ENCODE peak calls at places on chromosomes 16 and 17, in eight cellular contexts. E is osteoblast, T is psoas muscle, S is uterus, R is PC-9, I is GM12865, G is AG10803, J is colonic mucosa. L is an unnamed sample.

GRCh38 chr17:58082870-58083490 is at the start of gene DYNLL2:
- DNase-seq in I (peak; percentile 93), T (peak; percentile 97), E (peak; percentile 100), R (peak; percentile 86), G (peak; percentile 89), S (peak; percentile 91), J (peak; percentile 95), L (peak; percentile 93)

GRCh38 chr17:72308744-72309395 is 188.1 kb downstream of the SOX9 start:
- DNase-seq in T (no peak), J (no peak), S (no peak), G (no peak), I (peak; percentile 39), R (no peak), E (no peak), L (no peak)

GRCh38 chr17:59972778-59973177 is 8.2 kb upstream of the RNFT1 start:
- DNase-seq in R (no peak), J (no peak), G (peak; percentile 22), E (no peak), T (no peak), I (no peak), S (no peak), L (peak; percentile 65)

GRCh38 chr16:28846933-28847273 is 755 bp upstream of the TUFM start:
- DNase-seq in R (no peak), I (peak; percentile 49), S (no peak), G (no peak), T (peak; percentile 50), J (no peak), E (no peak), L (no peak)

GRCh38 chr17:3903051-3903825 is 10.4 kb upstream of the CAMKK1 start:
- DNase-seq in S (no peak), I (no peak), R (no peak), G (no peak), E (peak; percentile 43), J (no peak), T (no peak), L (no peak)

GRCh38 chr16:89052824-89053724 is 40.6 kb upstream of the ACSF3 start:
- DNase-seq in R (peak; percentile 73), T (no peak), I (no peak), S (no peak), E (peak; percentile 99), G (peak; percentile 10), J (peak; percentile 68), L (no peak)

GRCh38 chr17:35578195-35578928 is at the start of gene PEX12:
- DNase-seq in S (peak; percentile 89), J (peak; percentile 93), I (peak; percentile 92), T (peak; percentile 94), E (peak; percentile 83), G (peak; percentile 80), R (peak; percentile 73), L (peak; percentile 89)

GRCh38 chr16:11152205-11152604 is 103.8 kb downstream of the SOCS1 start:
- DNase-seq in I (no peak), G (no peak), E (peak; percentile 30), S (no peak), J (no peak), R (no peak), T (no peak), L (no peak)

GRCh38 chr16:85729452-85729851 is 21.4 kb downstream of the C16orf74 start:
- DNase-seq in G (no peak), I (no peak), S (no peak), J (no peak), T (no peak), E (peak; percentile 51), R (no peak), L (no peak)

GRCh38 chr16:77789085-77789611 is 784 bp downstream of the VAT1L start:
- DNase-seq in E (peak; percentile 50), J (no peak), R (no peak), S (no peak), G (no peak), T (no peak), I (no peak), L (no peak)

GRCh38 chr16:14641206-14641605 is 8.5 kb downstream of the BFAR start:
- DNase-seq in R (no peak), G (no peak), E (no peak), I (no peak), T (no peak), S (no peak), J (no peak), L (no peak)

GRCh38 chr16:19967561-19967960 is 82.9 kb upstream of the GPRC5B start:
- DNase-seq in J (no peak), G (no peak), S (no peak), R (no peak), T (no peak), E (no peak), I (no peak), L (no peak)

GRCh38 chr16:60123387-60124023 is 1389.4 kb upstream of the GOT2 start:
- DNase-seq in T (no peak), J (no peak), G (peak; percentile 77), S (no peak), E (peak; percentile 6), R (no peak), I (peak; percentile 1), L (no peak)

GRCh38 chr16:85288869-85289660 is 176.8 kb upstream of the CIBAR2 start:
- DNase-seq in R (no peak), G (no peak), I (no peak), E (no peak), S (no peak), T (no peak), J (no peak), L (no peak)

GRCh38 chr17:59427996-59428395 is 96.5 kb downstream of the YPEL2 start:
- DNase-seq in S (peak; percentile 64), E (peak; percentile 81), J (no peak), I (no peak), T (no peak), G (peak; percentile 70), R (no peak), L (peak; percentile 15)

GRCh38 chr17:44074231-44074910 is 3.8 kb downstream of the G6PC3 start:
- DNase-seq in T (no peak), G (no peak), J (no peak), R (no peak), E (peak; percentile 46), S (no peak), I (no peak), L (no peak)

GRCh38 chr16:4882633-4883285 is 35.5 kb downstream of the UBN1 start:
- DNase-seq in E (peak; percentile 79), S (no peak), J (no peak), T (peak; percentile 50), R (peak; percentile 93), I (no peak), G (peak; percentile 20), L (peak; percentile 85)

GRCh38 chr16:48918520-48919258 is 308.7 kb upstream of the N4BP1 start:
- DNase-seq in J (no peak), G (no peak), T (no peak), E (no peak), R (no peak), S (no peak), I (no peak), L (no peak)

GRCh38 chr17:31524926-31525800 is 133.7 kb downstream of the RAB11FIP4 start:
- DNase-seq in T (peak; percentile 92), E (peak; percentile 99), S (peak; percentile 67), J (peak; percentile 87), R (peak; percentile 88), I (peak; percentile 83), G (peak; percentile 95), L (peak; percentile 97)

GRCh38 chr17:31528291-31528874 is 136.9 kb downstream of the RAB11FIP4 start:
- DNase-seq in I (no peak), S (no peak), G (no peak), T (no peak), J (no peak), R (no peak), E (peak; percentile 70), L (no peak)

GRCh38 chr17:31523862-31524730 is 132.6 kb downstream of the RAB11FIP4 start:
- DNase-seq in R (no peak), G (no peak), I (no peak), E (peak; percentile 66), S (no peak), J (no peak), T (no peak), L (no peak)

GRCh38 chr17:31527606-31528005 is 136.1 kb downstream of the RAB11FIP4 start:
- DNase-seq in J (no peak), S (no peak), R (no peak), T (no peak), I (no peak), G (no peak), E (peak; percentile 92), L (peak; percentile 81)

DNA sequence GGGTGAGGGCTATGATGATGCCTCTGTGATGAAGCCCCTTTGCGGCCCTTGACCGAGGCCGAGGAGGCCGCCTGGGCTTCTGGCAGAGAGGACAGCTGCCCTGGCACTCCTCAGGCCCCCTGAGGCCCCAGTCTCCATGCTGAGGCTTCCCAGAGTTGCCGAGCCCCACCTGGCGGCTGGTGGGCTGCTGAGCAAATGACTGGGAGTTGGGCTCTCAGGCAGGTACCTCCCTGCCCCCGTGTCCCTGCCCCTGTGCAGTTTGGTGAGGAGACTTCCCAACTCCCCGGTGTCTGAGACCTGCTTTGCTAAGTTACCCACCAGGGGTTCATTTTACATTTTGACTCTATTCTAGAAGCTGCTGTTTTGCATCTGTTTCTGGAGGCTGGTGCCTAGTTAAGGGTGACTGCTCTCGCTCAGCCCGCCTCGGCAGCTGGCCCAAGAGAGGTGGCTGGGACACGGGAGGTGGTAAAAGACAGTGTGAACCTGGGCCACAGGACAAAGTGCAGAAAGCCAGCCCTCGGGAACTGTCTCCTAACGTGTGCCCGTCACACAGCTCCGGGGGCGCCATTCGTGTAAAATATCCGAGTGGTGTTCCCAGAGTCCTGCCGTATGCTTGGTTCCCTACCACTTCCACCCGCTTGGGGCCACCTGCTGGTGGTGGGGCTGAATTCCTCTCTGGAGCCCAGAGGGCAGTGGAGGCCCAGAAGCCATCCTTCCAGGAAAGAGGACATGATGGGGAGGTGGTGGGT is 134.5 kb downstream of the RAB11FIP4 start:
- DNase-seq in R (no peak), G (peak; percentile 12), J (no peak), S (no peak), E (peak; percentile 92), I (no peak), T (no peak), L (no peak)
- TF ChIP-seq CTCF in R (peak; percentile 37), G (peak; percentile 52), J (no peak), S (no peak), E (peak; percentile 45), I (no peak), T (no peak), L (peak; percentile 49)

GRCh38 chr17:17026163-17026562 is 16.1 kb upstream of the MPRIP start:
- DNase-seq in R (no peak), I (no peak), E (no peak), G (no peak), J (no peak), T (no peak), S (no peak), L (no peak)
- H3K4me3 ChIP-seq in R (no peak overlapping the region), I (no peak overlapping the region), E (no peak overlapping the region), G (no peak overlapping the region), J (no peak overlapping the region), T (no peak overlapping the region), S (no peak overlapping the region), L (no peak overlapping the region)

DNA sequence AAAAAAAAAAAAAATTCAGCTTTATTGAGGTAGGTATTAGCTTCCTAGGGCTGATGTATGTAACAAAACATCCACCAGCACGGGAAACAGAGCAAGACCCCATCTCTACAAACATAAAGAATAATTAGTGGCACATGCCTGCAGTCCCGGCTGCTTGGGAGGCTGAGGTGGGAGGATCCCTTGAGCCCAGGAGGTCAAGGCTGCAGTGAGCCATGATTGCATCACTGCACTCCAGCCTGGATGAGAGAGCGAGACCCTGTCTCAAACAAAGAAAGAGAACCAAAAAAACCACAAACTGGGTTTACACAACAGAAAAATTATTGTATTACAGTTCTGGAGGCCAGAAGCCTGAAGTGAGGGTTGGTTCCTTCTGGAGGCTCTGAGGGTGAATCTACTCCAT is 4.0 kb upstream of the MMP25 start:
- DNase-seq in J (no peak), E (no peak), S (no peak), R (no peak), T (no peak), I (no peak), G (no peak), L (no peak)
- TF ChIP-seq CTCF in J (no peak), E (no peak), S (no peak), R (no peak), T (no peak), I (no peak), G (no peak), L (no peak)

GRCh38 chr17:5439446-5439764 is 450 bp upstream of the C1QBP start:
- DNase-seq in J (no peak), I (no peak), T (no peak), S (no peak), E (no peak), R (no peak), G (no peak), L (no peak)
- H3K4me3 ChIP-seq in J (peak overlapping the region; percentile 99), I (peak overlapping the region; percentile 38), T (peak overlapping the region; percentile 90), S (peak overlapping the region; percentile 95), E (peak overlapping the region; percentile 96), R (peak overlapping the region; percentile 72), G (peak overlapping the region; percentile 39), L (peak overlapping the region; percentile 37)